ENCODE peak calls at places on chromosomes 7 and 10, in seven cellular contexts. D is endothelial cell, M is mucosa of descending colon, I is bronchial epithelial cell, Z is kidney epithelial cell, H is breast epithelium, B is cardiac fibroblast. U is an unnamed sample.

GRCh38 chr10:132738454-132739224 is 47.3 kb downstream of the NKX6-2 start:
- DNase-seq in I (no peak), M (no peak), D (no peak), H (no peak), Z (no peak), B (no peak), U (no peak)

GRCh38 chr7:76246804-76247389 is 45.2 kb downstream of the SRRM3 start:
- DNase-seq in H (no peak), B (no peak), I (no peak), M (no peak), Z (no peak), D (no peak), U (no peak)

GRCh38 chr7:2030475-2031456 is 202.0 kb downstream of the MAD1L1 start:
- DNase-seq in D (no peak), Z (no peak), M (peak; percentile 21), B (no peak), H (no peak), I (no peak), U (no peak)

GRCh38 chr7:87287738-87288341 is 57.6 kb upstream of the CROT start:
- DNase-seq in Z (no peak), B (no peak), D (no peak), I (no peak), H (no peak), M (no peak), U (no peak)

GRCh38 chr10:24722676-24723385 is 856 bp downstream of the ARHGAP21 start:
- DNase-seq in B (peak; percentile 50), M (peak; percentile 75), I (no peak), D (peak; percentile 62), H (no peak), Z (no peak), U (peak; percentile 83)

GRCh38 chr7:147415991-147416390 is 1174.6 kb upstream of the C7orf33 start:
- DNase-seq in D (no peak), I (no peak), Z (no peak), M (no peak), H (no peak), B (peak; percentile 54), U (no peak)

GRCh38 chr7:29239638-29240037 is 45.1 kb downstream of the CHN2 start:
- DNase-seq in I (peak; percentile 22), H (no peak), M (peak; percentile 53), D (no peak), Z (no peak), B (no peak), U (no peak)

GRCh38 chr10:119306514-119306951 is 99.2 kb downstream of the GRK5 start:
- DNase-seq in I (peak; percentile 60), B (peak; percentile 48), D (no peak), Z (no peak), M (peak; percentile 55), H (no peak), U (no peak)

GRCh38 chr7:131293018-131293417 is 34.7 kb upstream of the MKLN1 start:
- DNase-seq in B (peak; percentile 63), M (no peak), Z (no peak), H (no peak), I (peak; percentile 82), D (no peak), U (no peak)

GRCh38 chr7:80060218-80060806 is 74.3 kb upstream of the GNAI1 start:
- DNase-seq in I (peak; percentile 80), D (no peak), H (no peak), Z (no peak), M (no peak), B (peak; percentile 87), U (no peak)

GRCh38 chr10:7756360-7756992 is 31.3 kb downstream of the KIN start:
- DNase-seq in B (peak; percentile 51), D (peak; percentile 33), I (peak; percentile 42), H (no peak), Z (no peak), M (peak; percentile 32), U (peak; percentile 24)
- TF ChIP-seq CTCF in B (peak; percentile 61), D (no peak), I (peak; percentile 68), H (no peak), Z (peak; percentile 49), M (peak; percentile 29), U (no peak)

GRCh38 chr10:31075434-31075833 is 43.8 kb upstream of the ZNF438 start:
- DNase-seq in M (no peak), H (no peak), B (peak; percentile 96), D (no peak), I (peak; percentile 96), Z (peak; percentile 76), U (no peak)
- TF ChIP-seq CTCF in M (no peak), H (no peak), B (no peak), D (no peak), I (no peak), Z (no peak), U (no peak)

GRCh38 chr10:126704637-126705036 is 34.1 kb upstream of the C10orf90 start:
- DNase-seq in B (no peak), I (no peak), M (no peak), D (no peak), H (no peak), Z (no peak), U (no peak)
- TF ChIP-seq CTCF in B (no peak), I (no peak), M (no peak), D (no peak), H (no peak), Z (no peak), U (no peak)

DNA sequence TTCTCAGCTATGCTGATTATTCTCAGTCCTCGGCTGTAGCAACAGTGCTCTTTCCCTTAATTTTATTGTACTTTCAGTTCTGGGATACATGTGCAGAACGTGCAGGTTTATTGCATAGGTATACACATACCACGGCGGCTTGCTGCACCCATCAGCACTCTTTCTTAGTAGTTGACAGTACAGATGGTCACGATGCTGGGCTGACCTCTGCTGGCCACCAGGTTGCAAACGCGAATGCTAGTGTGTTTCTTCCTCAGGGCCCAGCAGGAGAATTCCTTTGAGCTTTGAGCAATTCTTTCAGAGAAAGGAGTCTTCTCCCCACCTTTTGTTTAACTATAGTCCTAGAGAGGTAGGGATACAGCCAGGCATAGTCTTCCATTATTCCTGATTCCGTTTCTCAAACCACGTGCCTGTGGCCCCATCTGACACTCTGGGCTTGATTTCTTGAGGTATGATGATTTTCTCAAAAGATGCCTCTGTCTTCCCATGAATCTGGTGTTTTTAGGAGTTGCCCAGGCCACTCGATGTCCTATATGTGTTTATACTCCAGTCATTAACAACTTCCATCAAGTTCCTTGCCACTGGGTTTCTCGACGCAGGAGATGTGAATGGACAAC is 48.9 kb upstream of the CDC14C start:
- DNase-seq in I (peak; percentile 52), M (peak; percentile 30), D (peak; percentile 50), Z (no peak), B (peak; percentile 47), H (peak; percentile 19), U (peak; percentile 61)
- TF ChIP-seq CTCF in I (peak; percentile 76), M (no peak), D (no peak), Z (peak; percentile 67), B (peak; percentile 32), H (no peak), U (peak; percentile 39)

GRCh38 chr10:112435013-112435619 is 11.6 kb downstream of the ZDHHC6 start:
- DNase-seq in H (no peak), Z (no peak), B (peak; percentile 66), M (no peak), I (peak; percentile 59), D (no peak), U (no peak)
- TF ChIP-seq CTCF in H (peak; percentile 15), Z (peak; percentile 18), B (peak; percentile 31), M (no peak), I (no peak), D (peak; percentile 73), U (peak; percentile 61)

DNA sequence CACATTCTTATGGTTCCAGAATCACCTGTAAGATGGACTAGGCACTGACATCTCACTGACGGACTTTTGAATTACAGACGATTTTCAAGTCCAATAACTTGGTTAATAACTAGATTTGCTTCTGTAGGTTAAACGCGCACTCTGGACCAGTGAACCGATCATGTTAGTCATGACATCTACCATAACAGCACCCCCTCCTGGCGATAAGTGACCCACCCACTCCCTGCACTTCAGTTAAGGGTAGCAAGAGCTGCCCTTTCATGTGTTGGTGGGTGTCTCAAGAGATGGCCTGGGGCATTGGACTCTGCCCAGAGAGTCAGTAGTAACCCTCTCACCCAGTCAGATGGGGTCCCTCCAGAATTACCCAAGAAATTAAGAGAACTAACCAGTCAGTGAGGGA is 12.9 kb downstream of the GRM8 start:
- DNase-seq in B (no peak), I (no peak), D (no peak), M (no peak), H (no peak), Z (no peak), U (no peak)
- TF ChIP-seq CTCF in B (no peak), I (peak; percentile 8), D (peak; percentile 37), M (no peak), H (no peak), Z (no peak), U (peak; percentile 20)

DNA sequence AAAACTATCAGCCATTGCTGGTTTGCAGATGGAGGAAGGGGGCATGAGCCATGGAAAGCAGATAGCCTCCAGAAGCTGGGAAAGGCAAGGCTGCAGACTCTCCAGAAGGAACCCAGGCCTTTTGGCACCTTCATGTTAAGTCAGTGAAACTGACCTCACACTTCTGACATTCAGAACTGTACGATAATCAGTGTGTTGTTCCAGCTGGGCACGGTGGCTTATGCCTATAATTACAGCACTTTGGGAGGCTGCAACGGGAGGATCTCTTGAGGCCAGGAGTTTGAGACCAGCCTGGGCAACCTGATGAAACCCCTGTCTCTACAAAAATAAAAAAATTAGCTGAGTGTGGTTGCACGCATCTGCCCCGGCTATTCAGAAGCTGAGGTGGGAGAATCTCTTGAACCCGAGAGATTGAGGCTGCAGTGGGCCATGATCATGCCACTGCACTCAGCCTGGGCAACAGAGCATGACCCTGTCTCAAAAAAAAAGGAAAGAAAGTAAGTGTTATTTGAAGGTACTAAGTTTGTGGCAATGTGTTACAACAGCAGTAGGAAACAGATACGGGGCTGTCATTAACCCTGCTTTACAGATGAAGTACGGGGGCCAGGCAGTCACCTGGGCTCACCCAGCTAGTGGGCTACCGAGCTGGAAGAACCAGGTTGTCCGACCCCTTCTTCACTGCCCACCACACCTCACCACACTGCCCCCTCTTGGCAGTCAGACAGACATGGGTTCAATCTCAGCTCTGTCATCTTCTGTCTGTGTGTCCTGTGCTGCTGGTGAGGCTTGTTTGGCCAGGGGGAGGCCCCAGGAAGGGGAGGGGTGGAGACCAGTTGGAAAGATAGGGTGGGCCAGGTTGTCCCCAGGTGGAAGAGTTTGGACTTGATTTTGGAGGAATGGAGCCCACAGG is 18.3 kb downstream of the CHST3 start:
- DNase-seq in I (no peak), Z (no peak), D (no peak), M (no peak), H (no peak), B (no peak), U (no peak)
- TF ChIP-seq CTCF in I (peak; percentile 2), Z (no peak), D (no peak), M (no peak), H (no peak), B (no peak), U (no peak)

GRCh38 chr10:33489606-33490176 is 155.2 kb upstream of the NRP1 start:
- DNase-seq in Z (no peak), B (no peak), D (no peak), H (no peak), I (no peak), M (no peak), U (no peak)

GRCh38 chr10:33485276-33485675 is 150.8 kb upstream of the NRP1 start:
- DNase-seq in H (no peak), Z (no peak), D (no peak), I (no peak), M (no peak), B (no peak), U (no peak)

GRCh38 chr10:33483124-33483794 is 148.8 kb upstream of the NRP1 start:
- DNase-seq in H (no peak), Z (no peak), B (no peak), D (no peak), M (no peak), I (no peak), U (no peak)

GRCh38 chr10:33484787-33485186 is 150.3 kb upstream of the NRP1 start:
- DNase-seq in H (no peak), D (no peak), M (no peak), I (peak; percentile 34), Z (no peak), B (peak; percentile 77), U (no peak)

GRCh38 chr10:33487014-33487776 is 152.7 kb upstream of the NRP1 start:
- DNase-seq in M (no peak), I (no peak), D (no peak), B (peak; percentile 33), H (no peak), Z (no peak), U (no peak)
- TF ChIP-seq CTCF in M (no peak), I (no peak), D (no peak), B (peak; percentile 21), H (no peak), Z (peak; percentile 6), U (no peak)